ENCODE peak calls at places on chromosomes 1 and 21, in eight cellular contexts. C is adrenal gland, U is GM12892, Z is gastrocnemius medialis, P is A549, K is HCT116, I is heart left ventricle, E is stomach. F is an unnamed sample.
A peak's percentile ranks its signal among the peaks of the same experiment; 100 is the strongest.

GRCh38 chr1:189658381-189658780 is 819.3 kb downstream of the BRINP3 start:
- DNase-seq in C (no peak), U (no peak), Z (no peak), E (no peak), I (no peak), K (peak; percentile 64), P (peak; percentile 9), F (no peak)

GRCh38 chr1:46471885-46472502 is 17.6 kb upstream of the DMBX1 start:
- DNase-seq in K (no peak), I (no peak), P (no peak), C (no peak), E (no peak), U (no peak), Z (no peak), F (no peak)

GRCh38 chr1:68313736-68314594 is 81.6 kb upstream of the WLS start:
- DNase-seq in K (no peak), E (no peak), P (no peak), C (no peak), I (no peak), U (no peak), Z (no peak), F (no peak)

GRCh38 chr1:225462429-225462713 is 34.5 kb upstream of the LBR start:
- DNase-seq in I (no peak), P (no peak), K (no peak), Z (no peak), U (no peak), C (no peak), E (no peak), F (no peak)

GRCh38 chr21:25176637-25177412 is 430.5 kb downstream of the MRPL39 start:
- DNase-seq in Z (no peak), E (no peak), K (no peak), U (no peak), C (no peak), P (no peak), I (no peak), F (no peak)

GRCh38 chr1:201503397-201504176 is 3.3 kb downstream of the CSRP1 start:
- DNase-seq in Z (no peak), I (peak; percentile 54), K (no peak), C (peak; percentile 21), E (peak; percentile 38), U (no peak), P (peak; percentile 93), F (peak; percentile 63)

GRCh38 chr1:28070725-28071593 is 17.5 kb downstream of the EYA3 start:
- DNase-seq in E (no peak), U (no peak), C (no peak), P (no peak), Z (no peak), I (no peak), K (no peak), F (no peak)

GRCh38 chr1:200154069-200154767 is 126.7 kb downstream of the NR5A2 start:
- DNase-seq in I (no peak), Z (no peak), U (no peak), C (peak; percentile 4), E (no peak), K (no peak), P (no peak), F (peak; percentile 9)

GRCh38 chr1:180571832-180572636 is 13.3 kb downstream of the OVAAL start:
- DNase-seq in E (no peak), I (no peak), Z (no peak), K (peak; percentile 2), P (no peak), C (no peak), U (no peak), F (no peak)

GRCh38 chr1:37017737-37018136 is 16.6 kb downstream of the GRIK3 start:
- DNase-seq in Z (no peak), U (no peak), K (no peak), P (no peak), I (no peak), C (no peak), E (no peak), F (no peak)

GRCh38 chr1:10795305-10796021 is 983 bp downstream of the CASZ1 start:
- DNase-seq in K (no peak), P (peak; percentile 37), I (no peak), C (peak; percentile 19), E (no peak), Z (peak; percentile 25), U (no peak), F (peak; percentile 29)

GRCh38 chr1:12112711-12113161 is 49.6 kb downstream of the TNFRSF8 start:
- DNase-seq in E (no peak), I (no peak), Z (no peak), P (no peak), K (no peak), C (no peak), U (no peak), F (no peak)

GRCh38 chr1:196317535-196318522 is 290.4 kb downstream of the KCNT2 start:
- DNase-seq in U (no peak), Z (no peak), P (peak; percentile 58), E (no peak), I (no peak), K (peak; percentile 32), C (peak; percentile 2), F (no peak)

GRCh38 chr21:32611471-32611997 is 643 bp downstream of the CFAP298 start:
- DNase-seq in P (no peak), Z (no peak), I (no peak), E (peak; percentile 33), U (peak; percentile 47), C (peak; percentile 29), K (no peak), F (peak; percentile 35)

GRCh38 chr1:236259043-236259442 is 22.7 kb downstream of the ERO1B start:
- DNase-seq in I (no peak), U (no peak), C (no peak), K (no peak), Z (no peak), E (no peak), P (no peak), F (no peak)

GRCh38 chr1:185541861-185542260 is 192.3 kb upstream of the HMCN1 start:
- DNase-seq in K (no peak), P (no peak), I (no peak), Z (no peak), E (no peak), C (no peak), U (no peak), F (no peak)

GRCh38 chr21:35335951-35336446 is 286.9 kb upstream of the RUNX1 start:
- DNase-seq in Z (no peak), P (no peak), C (no peak), K (no peak), E (no peak), I (no peak), U (no peak), F (no peak)

GRCh38 chr1:169928438-169929209 is 34.9 kb upstream of the SCYL3 start:
- DNase-seq in P (peak; percentile 60), U (no peak), C (no peak), I (no peak), K (peak; percentile 43), E (no peak), Z (no peak), F (no peak)

GRCh38 chr1:209790286-209791193 is 6.2 kb upstream of the C1orf74 start:
- DNase-seq in U (no peak), Z (no peak), E (no peak), C (no peak), I (no peak), K (no peak), P (peak; percentile 33), F (no peak)

GRCh38 chr1:41890841-41891311 is 27.8 kb downstream of the HIVEP3 start:
- DNase-seq in C (peak; percentile 84), E (peak; percentile 78), P (no peak), K (no peak), U (no peak), Z (peak; percentile 47), I (peak; percentile 46), F (no peak)

GRCh38 chr1:169604781-169605560 is 18.7 kb upstream of the F5 start:
- DNase-seq in K (no peak), Z (no peak), C (no peak), U (no peak), P (no peak), I (no peak), E (no peak), F (no peak)

GRCh38 chr1:100643430-100644196 is 75.9 kb upstream of the VCAM1 start:
- DNase-seq in P (peak; percentile 32), U (no peak), E (no peak), K (no peak), I (no peak), C (peak; percentile 27), Z (no peak), F (no peak)

GRCh38 chr1:36166136-36166535 is 10.2 kb downstream of the MAP7D1 start:
- DNase-seq in U (no peak), K (no peak), I (no peak), C (no peak), E (no peak), P (no peak), Z (no peak), F (no peak)

GRCh38 chr21:46099476-46099875 is 1.6 kb downstream of the COL6A2 start:
- DNase-seq in K (no peak), I (peak; percentile 22), C (no peak), P (no peak), U (no peak), Z (no peak), E (peak; percentile 23), F (no peak)
- TF ChIP-seq POLR2A in K (no peak), I (no peak), C (no peak), P (no peak), U (no peak), Z (no peak), E (no peak), F (no peak)

DNA sequence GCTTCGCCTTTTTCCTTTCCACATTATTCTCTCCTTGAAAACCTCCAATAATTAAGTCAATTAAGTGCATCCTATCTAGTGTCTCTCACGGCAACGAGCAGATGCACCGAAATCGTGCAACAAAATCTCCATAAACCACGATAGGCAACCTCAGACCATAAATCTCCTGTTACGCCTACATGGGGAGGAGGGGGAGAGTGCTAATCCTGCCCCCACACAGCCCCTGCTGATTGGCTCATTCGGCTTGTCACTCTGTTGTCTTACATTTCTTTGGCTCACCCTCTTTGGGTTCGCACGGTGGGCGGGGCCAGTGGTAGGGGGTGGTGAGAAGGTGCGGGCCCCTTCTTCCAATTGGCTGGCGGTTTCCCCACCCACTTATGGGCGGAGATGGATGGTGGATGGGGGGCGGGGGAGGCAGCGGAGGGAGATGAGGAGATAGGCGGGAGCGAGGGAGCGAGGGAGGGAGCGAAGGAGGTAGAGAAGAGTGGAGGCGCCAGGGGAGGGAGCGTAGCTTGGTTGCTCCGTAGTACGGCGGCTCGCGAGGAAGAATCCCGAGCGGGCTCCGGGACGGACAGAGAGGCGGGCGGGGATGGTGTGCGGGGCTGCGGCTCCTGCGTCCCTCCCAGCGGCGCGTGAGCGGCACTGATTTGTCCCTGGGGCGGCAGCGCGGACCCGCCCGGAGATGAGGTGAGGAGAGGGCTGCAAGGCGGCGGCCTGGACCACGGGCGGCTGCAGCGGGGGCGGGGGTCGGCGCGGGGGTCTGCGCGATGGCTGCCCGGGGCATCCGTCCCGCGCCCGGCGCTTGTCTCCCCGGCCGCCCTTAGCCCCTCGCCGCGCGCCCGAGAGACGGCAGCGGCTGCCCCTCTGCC is at the start of gene ITSN1:
- DNase-seq in C (peak; percentile 100), Z (peak; percentile 100), I (peak; percentile 100), U (peak; percentile 80), K (peak; percentile 98), P (peak; percentile 98), E (peak; percentile 100), F (peak; percentile 89)
- TF ChIP-seq POLR2A in C (peak; percentile 88), Z (peak; percentile 81), I (peak; percentile 89), U (peak; percentile 23), K (peak; percentile 74), P (peak; percentile 79), E (no peak), F (peak; percentile 96)

GRCh38 chr1:230702934-230703678 is 10.8 kb downstream of the AGT start:
- DNase-seq in E (peak; percentile 85), U (no peak), K (no peak), I (no peak), C (peak; percentile 51), P (no peak), Z (no peak), F (no peak)
- TF ChIP-seq POLR2A in E (no peak), U (no peak), K (no peak), I (no peak), C (no peak), P (no peak), Z (no peak), F (no peak)

GRCh38 chr1:162561616-162562451 is at the start of gene UAP1:
- DNase-seq in U (peak; percentile 31), P (no peak), Z (no peak), E (no peak), C (peak; percentile 15), K (no peak), I (no peak), F (no peak)
- TF ChIP-seq POLR2A in U (peak; percentile 79), P (peak; percentile 83), Z (peak; percentile 95), E (no peak), C (peak; percentile 94), K (no peak), I (peak; percentile 93), F (peak; percentile 100)